ENCODE peak calls at places on chromosome 16, in eight cellular contexts. K, Z, C, X, G, V, P and I are unnamed samples.

GRCh38 chr16:64826374-64826773 is 295.5 kb downstream of the CDH11 start:
- DNase-seq in C (peak; percentile 8), X (no peak), Z (no peak), K (no peak), V (peak; percentile 52), P (no peak), G (no peak), I (no peak)

GRCh38 chr16:1793578-1794220 is at the start of gene IGFALS:
- DNase-seq in P (no peak), G (no peak), K (no peak), X (no peak), V (no peak), Z (no peak), C (no peak), I (no peak)

GRCh38 chr16:23024044-23024443 is 125.2 kb downstream of the USP31 start:
- DNase-seq in V (no peak), G (no peak), P (no peak), Z (peak; percentile 31), K (no peak), C (no peak), X (no peak), I (no peak)

GRCh38 chr16:88453621-88454314 is 688 bp downstream of the ZFPM1 start:
- DNase-seq in K (no peak), Z (peak; percentile 7), G (peak; percentile 4), C (peak; percentile 43), V (no peak), X (no peak), P (no peak), I (no peak)

GRCh38 chr16:67166035-67166882 is 1.7 kb downstream of the HSF4 start:
- DNase-seq in P (no peak), G (no peak), V (no peak), X (no peak), Z (no peak), C (no peak), K (no peak), I (no peak)

GRCh38 chr16:9677301-9677653 is 505.0 kb downstream of the GRIN2A start:
- DNase-seq in C (no peak), G (no peak), K (no peak), V (no peak), Z (no peak), X (no peak), P (no peak), I (no peak)

GRCh38 chr16:19710991-19711545 is 7.0 kb downstream of the KNOP1 start:
- DNase-seq in Z (no peak), P (no peak), G (no peak), X (no peak), V (no peak), K (no peak), C (no peak), I (no peak)

GRCh38 chr16:24939738-24940137 is 75.4 kb downstream of the ARHGAP17 start:
- DNase-seq in X (no peak), G (no peak), P (no peak), V (peak; percentile 46), C (no peak), K (no peak), Z (no peak), I (no peak)

GRCh38 chr16:3655030-3655790 is 719 bp downstream of the DNASE1 start:
- DNase-seq in G (no peak), P (no peak), Z (no peak), C (no peak), K (no peak), X (no peak), V (no peak), I (no peak)

GRCh38 chr16:30394603-30395154 is 541 bp upstream of the ZNF48 start:
- DNase-seq in P (no peak), Z (peak; percentile 58), C (peak; percentile 42), G (no peak), X (peak; percentile 33), V (peak; percentile 50), K (no peak), I (no peak)

GRCh38 chr16:30399435-30400186 is 4.4 kb downstream of the ZNF48 start:
- DNase-seq in K (no peak), Z (no peak), P (no peak), V (no peak), G (no peak), C (no peak), X (no peak), I (no peak)

GRCh38 chr16:54026456-54026855 is 260.1 kb downstream of the IRX3 start:
- DNase-seq in C (peak; percentile 23), Z (no peak), K (no peak), V (peak; percentile 39), P (no peak), G (no peak), X (peak; percentile 7), I (no peak)

GRCh38 chr16:27859020-27859419 is 204.5 kb downstream of the GSG1L start:
- DNase-seq in K (no peak), V (no peak), G (no peak), P (no peak), X (no peak), C (no peak), Z (no peak), I (no peak)

GRCh38 chr16:53753431-53753830 is 49.5 kb downstream of the FTO start:
- DNase-seq in Z (peak; percentile 49), G (no peak), P (no peak), K (no peak), C (no peak), V (no peak), X (no peak), I (no peak)

GRCh38 chr16:64437706-64438329 is 684.0 kb downstream of the CDH11 start:
- DNase-seq in Z (no peak), G (no peak), K (no peak), X (no peak), C (no peak), V (no peak), P (peak; percentile 35), I (no peak)